ENCODE peak calls at places on chromosome 22, in five cellular contexts. X is NCI-H2029; P is activated CD8-positive, alpha-beta memory T cell treated with anti-CD3 and anti-CD28 coated beads for 48 hours; G is H4; C is left kidney. W is an unnamed sample.

GRCh38 chr22:24146190-24146616 is 35.1 kb upstream of the SUSD2 start:
- DNase-seq in X (peak; percentile 84), P (no peak), C (peak; percentile 88), G (peak; percentile 67), W (no peak)

GRCh38 chr22:24945430-24945829 is 1.1 kb downstream of the LHFPL7 start:
- DNase-seq in C (no peak), G (no peak), P (no peak), X (no peak), W (no peak)

GRCh38 chr22:22395230-22395629 is 113.3 kb downstream of the ZNF280B start:
- DNase-seq in G (no peak), C (no peak), P (no peak), X (no peak), W (peak; percentile 90)

GRCh38 chr22:24542641-24543040 is 12.3 kb downstream of the GUCD1 start:
- DNase-seq in X (no peak), P (no peak), G (no peak), C (no peak), W (no peak)

GRCh38 chr22:22327723-22328122 is 83.1 kb downstream of the VPREB1 start:
- DNase-seq in P (no peak), G (no peak), C (no peak), X (no peak), W (peak; percentile 19)

GRCh38 chr22:24810043-24810749 is 4.2 kb downstream of the SGSM1 start:
- DNase-seq in C (peak; percentile 82), P (no peak), G (peak; percentile 58), X (peak; percentile 46), W (no peak)

GRCh38 chr22:23053912-23054530 is 16.3 kb upstream of the GNAZ start:
- DNase-seq in X (no peak), C (no peak), P (no peak), G (no peak), W (peak; percentile 87)

GRCh38 chr22:18023509-18024275 is 669 bp downstream of the MICAL3 start:
- DNase-seq in C (peak; percentile 91), G (peak; percentile 55), X (peak; percentile 59), P (no peak), W (no peak)

GRCh38 chr22:36544107-36544620 is 15.2 kb upstream of the EIF3D start:
- DNase-seq in C (no peak), G (no peak), P (no peak), X (no peak), W (no peak)

GRCh38 chr22:47575291-47575690 is 812.8 kb downstream of the TBC1D22A start:
- DNase-seq in G (no peak), C (no peak), P (no peak), X (no peak), W (no peak)

GRCh38 chr22:20885557-20886323 is 26.9 kb downstream of the SNAP29 start:
- DNase-seq in X (peak; percentile 63), C (peak; percentile 89), P (peak; percentile 14), G (peak; percentile 74), W (peak; percentile 93)

GRCh38 chr22:38481162-38481870 is 13.4 kb downstream of the KDELR3 start:
- DNase-seq in C (no peak), G (no peak), X (no peak), P (no peak), W (no peak)

GRCh38 chr22:40240671-40241070 is 62.9 kb downstream of the TNRC6B start:
- DNase-seq in G (no peak), X (no peak), P (no peak), C (no peak), W (no peak)

GRCh38 chr22:32754413-32755041 is 47.0 kb upstream of the TIMP3 start:
- DNase-seq in P (no peak), X (no peak), G (no peak), C (no peak), W (no peak)

GRCh38 chr22:17232406-17232805 is 13.2 kb upstream of the ADA2 start:
- DNase-seq in P (no peak), C (peak; percentile 21), X (no peak), G (no peak), W (no peak)

GRCh38 chr22:31920306-31920705 is 24.0 kb upstream of the YWHAH start:
- DNase-seq in P (no peak), X (no peak), G (no peak), C (no peak), W (no peak)

GRCh38 chr22:21681566-21682370 is 16.0 kb downstream of the PPIL2 start:
- DNase-seq in C (no peak), P (no peak), X (no peak), G (no peak), W (no peak)

GRCh38 chr22:37823134-37823985 is at the start of gene GALR3:
- DNase-seq in C (peak; percentile 20), G (no peak), X (peak; percentile 17), P (no peak), W (no peak)

GRCh38 chr22:46744581-46744980 is 6.5 kb upstream of the CERK start:
- DNase-seq in G (no peak), C (no peak), X (no peak), P (no peak), W (no peak)

GRCh38 chr22:17785185-17786184 is 11.2 kb upstream of the BID start:
- DNase-seq in P (peak; percentile 53), G (peak; percentile 22), C (no peak), X (peak; percentile 57), W (no peak)

GRCh38 chr22:23829845-23830372 is 8.9 kb downstream of the DERL3 start:
- DNase-seq in P (no peak), C (no peak), G (peak; percentile 47), X (no peak), W (no peak)

GRCh38 chr22:50308597-50308935 is 1.1 kb upstream of the PLXNB2 start:
- DNase-seq in P (no peak), G (no peak), C (peak; percentile 80), X (no peak), W (peak; percentile 95)

GRCh38 chr22:20904008-20904979 is 12.9 kb upstream of the CRKL start:
- DNase-seq in X (no peak), P (no peak), G (peak; percentile 59), C (no peak), W (no peak)

GRCh38 chr22:20583471-20583922 is 76.1 kb downstream of the MED15 start:
- DNase-seq in G (no peak), P (no peak), C (no peak), X (no peak), W (no peak)

GRCh38 chr22:40271440-40271839 is 74.9 kb upstream of the ADSL start:
- DNase-seq in X (no peak), P (no peak), G (no peak), C (no peak), W (no peak)

GRCh38 chr22:37639070-37639760 is at the start of gene SH3BP1:
- DNase-seq in G (no peak), P (no peak), C (peak; percentile 91), X (no peak), W (no peak)

GRCh38 chr22:46079093-46079860 is 71.0 kb upstream of the PPARA start:
- DNase-seq in G (no peak), C (no peak), P (no peak), X (no peak), W (no peak)

GRCh38 chr22:26139320-26139719 is 29.9 kb upstream of the SEZ6L start:
- DNase-seq in G (peak; percentile 2), P (no peak), C (no peak), X (peak; percentile 74), W (peak; percentile 62)

GRCh38 chr22:40178417-40179409 is 988 bp downstream of the TNRC6B start:
- DNase-seq in G (peak; percentile 39), P (no peak), C (peak; percentile 91), X (no peak), W (no peak)

GRCh38 chr22:39183991-39184585 is 31.6 kb upstream of the CBX7 start:
- DNase-seq in P (no peak), G (no peak), C (peak; percentile 40), X (no peak), W (no peak)